ENCODE peak calls at places on chromosomes 4 and X, in six cellular contexts. One of them, this sample, is unnamed.

GRCh38 chr4:150145090-150145949 is 67.1 kb downstream of the DCLK2 start:
- DNase-seq in H54: no peak
- DNase-seq in left cardiac atrium: no peak
- DNase-seq in T-helper 9 cell: no peak
- DNase-seq in endodermal cell: peak
- DNase-seq in NCI-H1105: no peak
- DNase-seq in this sample: no peak

GRCh38 chr4:165905405-165906027 is 32.5 kb downstream of the TLL1 start:
- DNase-seq in H54: peak
- DNase-seq in left cardiac atrium: no peak
- DNase-seq in T-helper 9 cell: no peak
- DNase-seq in endodermal cell: no peak
- DNase-seq in NCI-H1105: no peak
- DNase-seq in this sample: no peak

GRCh38 chr4:113769744-113770143 is 8.2 kb upstream of the CAMK2D start:
- DNase-seq in H54: no peak
- DNase-seq in left cardiac atrium: no peak
- DNase-seq in T-helper 9 cell: no peak
- DNase-seq in endodermal cell: no peak
- DNase-seq in NCI-H1105: no peak
- DNase-seq in this sample: no peak

GRCh38 chr4:8847764-8848163 is 23.9 kb downstream of the HMX1 start:
- DNase-seq in H54: no peak
- DNase-seq in left cardiac atrium: no peak
- DNase-seq in T-helper 9 cell: no peak
- DNase-seq in endodermal cell: peak
- DNase-seq in NCI-H1105: no peak
- DNase-seq in this sample: no peak

GRCh38 chrX:15214614-15215013 is 55.3 kb downstream of the ASB9 start:
- DNase-seq in H54: no peak
- DNase-seq in left cardiac atrium: no peak
- DNase-seq in T-helper 9 cell: no peak
- DNase-seq in endodermal cell: no peak
- DNase-seq in NCI-H1105: no peak
- DNase-seq in this sample: no peak

GRCh38 chr4:119659576-119659975 is 31.0 kb upstream of the PDE5A start:
- DNase-seq in H54: no peak
- DNase-seq in left cardiac atrium: no peak
- DNase-seq in T-helper 9 cell: no peak
- DNase-seq in endodermal cell: no peak
- DNase-seq in NCI-H1105: no peak
- DNase-seq in this sample: peak

GRCh38 chr4:164937576-164938270 is 39.7 kb downstream of the TRIM61 start:
- DNase-seq in H54: no peak
- DNase-seq in left cardiac atrium: no peak
- DNase-seq in T-helper 9 cell: no peak
- DNase-seq in endodermal cell: peak
- DNase-seq in NCI-H1105: no peak
- DNase-seq in this sample: no peak

GRCh38 chr4:151409470-151410313 is 716 bp downstream of the FHIP1A start:
- DNase-seq in H54: no peak
- DNase-seq in left cardiac atrium: no peak
- DNase-seq in T-helper 9 cell: peak
- DNase-seq in endodermal cell: peak
- DNase-seq in NCI-H1105: no peak
- DNase-seq in this sample: no peak

GRCh38 chr4:148315049-148315448 is 127.2 kb downstream of the NR3C2 start:
- DNase-seq in H54: peak
- DNase-seq in left cardiac atrium: no peak
- DNase-seq in T-helper 9 cell: no peak
- DNase-seq in endodermal cell: no peak
- DNase-seq in NCI-H1105: no peak
- DNase-seq in this sample: no peak

GRCh38 chr4:81180916-81181315 is 34.1 kb downstream of the PRKG2 start:
- DNase-seq in H54: no peak
- DNase-seq in left cardiac atrium: no peak
- DNase-seq in T-helper 9 cell: no peak
- DNase-seq in endodermal cell: no peak
- DNase-seq in NCI-H1105: no peak
- DNase-seq in this sample: no peak

GRCh38 chrX:135516376-135516775 is 4.1 kb upstream of the INTS6L start:
- DNase-seq in H54: no peak
- DNase-seq in left cardiac atrium: no peak
- DNase-seq in T-helper 9 cell: no peak
- DNase-seq in endodermal cell: peak
- DNase-seq in NCI-H1105: no peak
- DNase-seq in this sample: no peak

GRCh38 chr4:8129136-8129535 is 29.5 kb downstream of the ABLIM2 start:
- DNase-seq in H54: no peak
- DNase-seq in left cardiac atrium: no peak
- DNase-seq in T-helper 9 cell: no peak
- DNase-seq in endodermal cell: no peak
- DNase-seq in NCI-H1105: no peak
- DNase-seq in this sample: no peak

GRCh38 chr4:26787461-26788340 is 72.9 kb upstream of the STIM2 start:
- DNase-seq in H54: peak
- DNase-seq in left cardiac atrium: peak
- DNase-seq in T-helper 9 cell: peak
- DNase-seq in endodermal cell: peak
- DNase-seq in NCI-H1105: no peak
- DNase-seq in this sample: no peak

GRCh38 chr4:25223770-25224375 is 10.0 kb upstream of the PI4K2B start:
- DNase-seq in H54: no peak
- DNase-seq in left cardiac atrium: no peak
- DNase-seq in T-helper 9 cell: no peak
- DNase-seq in endodermal cell: peak
- DNase-seq in NCI-H1105: no peak
- DNase-seq in this sample: no peak

GRCh38 chrX:3807906-3808305 is 94.5 kb upstream of the PRKX start:
- DNase-seq in H54: no peak
- DNase-seq in left cardiac atrium: no peak
- DNase-seq in T-helper 9 cell: no peak
- DNase-seq in endodermal cell: peak
- DNase-seq in NCI-H1105: no peak
- DNase-seq in this sample: no peak

GRCh38 chrX:26664919-26665318 is 448.9 kb downstream of the MAGEB5 start:
- DNase-seq in H54: no peak
- DNase-seq in left cardiac atrium: no peak
- DNase-seq in T-helper 9 cell: no peak
- DNase-seq in endodermal cell: no peak
- DNase-seq in NCI-H1105: no peak
- DNase-seq in this sample: no peak

GRCh38 chrX:9912341-9912740 is 54.8 kb upstream of the CLDN34 start:
- DNase-seq in H54: no peak
- DNase-seq in left cardiac atrium: no peak
- DNase-seq in T-helper 9 cell: no peak
- DNase-seq in endodermal cell: peak
- DNase-seq in NCI-H1105: peak
- DNase-seq in this sample: no peak

This sample was measured in AG09319.